ENCODE peak calls at places on chromosomes 2 and 18, in nine cellular contexts. V is iPS DF 6.9; L is stimulated activated CD4-positive, alpha-beta T cell treated with anti-CD3 and anti-CD28 coated beads, Interleukin-4, amount 100 ng/mL, for 48 hours; T is activated CD4-positive, alpha-beta memory T cell treated with anti-CD3 and anti-CD28 coated beads for 36 hours; Q is activated T-helper 1 cell treated with anti-CD3 and anti-CD28 coated beads, Interleukin-2, amount 50 U/mL, for 16 hours; P is activated naive CD4-positive, alpha-beta T cell treated with anti-CD3 and anti-CD28 coated beads for 36 hours; A is posterior cingulate gyrus; G is OCI-M1; D is NB4. C is an unnamed sample.
A peak's percentile ranks its signal among the peaks of the same experiment; 100 is the strongest.

GRCh38 chr18:10304853-10305252 is 149.6 kb upstream of the APCDD1 start:
- DNase-seq in T (no peak), L (no peak), G (no peak), V (no peak), P (no peak), A (no peak), Q (no peak), D (peak; percentile 54), C (no peak)

GRCh38 chr2:3712424-3712823 is 9.0 kb downstream of the DCDC2C start:
- DNase-seq in A (no peak), V (no peak), Q (no peak), T (no peak), D (no peak), L (no peak), G (no peak), P (no peak), C (no peak)

GRCh38 chr18:55500316-55501086 is 87.5 kb downstream of the TCF4 start:
- DNase-seq in Q (no peak), G (no peak), P (no peak), T (no peak), D (no peak), A (no peak), L (no peak), V (no peak), C (no peak)

GRCh38 chr18:28127763-28128737 is 48.9 kb downstream of the CDH2 start:
- DNase-seq in L (no peak), T (no peak), Q (no peak), A (no peak), V (no peak), G (no peak), D (no peak), P (no peak), C (no peak)

GRCh38 chr2:239792649-239793010 is 232.5 kb downstream of the NDUFA10 start:
- DNase-seq in V (no peak), D (no peak), P (no peak), Q (no peak), T (no peak), G (no peak), A (no peak), L (no peak), C (no peak)

GRCh38 chr2:105141099-105141614 is 100.4 kb upstream of the GPR45 start:
- DNase-seq in L (no peak), Q (no peak), T (no peak), G (no peak), P (no peak), V (no peak), A (no peak), D (no peak), C (no peak)

GRCh38 chr18:48844271-48844670 is 106.5 kb downstream of the SMAD7 start:
- DNase-seq in D (no peak), V (no peak), T (no peak), L (no peak), P (no peak), G (no peak), Q (no peak), A (no peak), C (no peak)

GRCh38 chr2:168587302-168587701 is 131.2 kb downstream of the CERS6 start:
- DNase-seq in P (no peak), D (no peak), Q (no peak), G (no peak), T (no peak), V (no peak), L (no peak), A (no peak), C (no peak)

GRCh38 chr2:46170611-46171385 is 126.4 kb upstream of the EPAS1 start:
- DNase-seq in D (no peak), Q (no peak), L (no peak), A (no peak), V (no peak), P (no peak), G (no peak), T (no peak), C (no peak)

GRCh38 chr2:229815858-229816257 is 101.5 kb upstream of the DNER start:
- DNase-seq in G (no peak), T (no peak), L (no peak), Q (no peak), P (no peak), V (no peak), A (no peak), D (no peak), C (no peak)

GRCh38 chr18:46894124-46894523 is 23.2 kb downstream of the PIAS2 start:
- DNase-seq in T (peak; percentile 10), V (no peak), L (no peak), A (no peak), D (no peak), Q (no peak), P (peak; percentile 6), G (peak; percentile 4), C (no peak)

GRCh38 chr2:68809324-68810240 is 61.6 kb downstream of the BMP10 start:
- DNase-seq in T (no peak), Q (no peak), G (no peak), V (no peak), P (no peak), D (peak; percentile 84), L (no peak), A (no peak), C (peak; percentile 81)

GRCh38 chr2:213315168-213315876 is 31.1 kb downstream of the SPAG16 start:
- DNase-seq in A (no peak), Q (no peak), V (no peak), L (no peak), T (no peak), G (peak; percentile 76), D (no peak), P (no peak), C (no peak)

GRCh38 chr2:163343316-163343715 is 392.5 kb downstream of the FIGN start:
- DNase-seq in Q (no peak), A (no peak), D (peak; percentile 20), V (no peak), T (no peak), L (no peak), P (no peak), G (no peak), C (no peak)

GRCh38 chr2:129378186-129378585 is 601.3 kb upstream of the RAB6C start:
- DNase-seq in A (no peak), L (no peak), T (no peak), P (no peak), V (no peak), G (no peak), Q (no peak), D (no peak), C (no peak)

GRCh38 chr2:227932001-227932400 is 60.6 kb downstream of the DAW1 start:
- DNase-seq in L (no peak), G (no peak), Q (no peak), T (no peak), A (no peak), D (no peak), V (no peak), P (no peak), C (no peak)

GRCh38 chr2:105256431-105257047 is 15.0 kb downstream of the GPR45 start:
- DNase-seq in D (no peak), G (no peak), A (no peak), V (no peak), T (no peak), Q (no peak), P (no peak), L (no peak), C (no peak)

GRCh38 chr2:149587950-149588487 is 444 bp upstream of the MMADHC start:
- DNase-seq in G (no peak), Q (no peak), P (no peak), D (no peak), T (no peak), V (no peak), L (no peak), A (no peak), C (no peak)

GRCh38 chr18:43876286-43877082 is 599.2 kb upstream of the SYT4 start:
- DNase-seq in A (no peak), P (no peak), D (no peak), Q (no peak), G (no peak), V (no peak), L (no peak), T (no peak), C (no peak)

GRCh38 chr2:162280654-162281053 is 37.4 kb upstream of the FAP start:
- DNase-seq in T (no peak), Q (no peak), V (no peak), L (no peak), P (no peak), G (no peak), D (no peak), A (no peak), C (no peak)

GRCh38 chr18:73980289-73980979 is 167.2 kb downstream of the FBXO15 start:
- DNase-seq in A (no peak), P (no peak), D (peak; percentile 16), G (peak; percentile 10), V (peak; percentile 27), Q (no peak), T (no peak), L (no peak), C (peak; percentile 5)

GRCh38 chr2:191170301-191170636 is 19.5 kb upstream of the STAT4 start:
- DNase-seq in Q (no peak), A (no peak), L (no peak), P (no peak), G (no peak), T (no peak), V (no peak), D (no peak), C (no peak)

GRCh38 chr18:75880913-75881504 is 453.5 kb upstream of the SMIM21 start:
- DNase-seq in P (no peak), V (no peak), T (no peak), Q (no peak), A (no peak), L (no peak), D (no peak), G (no peak), C (no peak)

GRCh38 chr2:41954304-41955291 is 93.2 kb upstream of the PKDCC start:
- DNase-seq in A (no peak), V (no peak), D (no peak), T (no peak), Q (no peak), L (no peak), P (no peak), G (no peak), C (no peak)

GRCh38 chr2:66113116-66113515 is 321.8 kb upstream of the MEIS1 start:
- DNase-seq in D (no peak), A (no peak), T (no peak), P (no peak), V (no peak), Q (no peak), G (no peak), L (no peak), C (no peak)